ENCODE peak calls at places on chromosomes 5 and 9, in six cellular contexts. G is astrocyte of the spinal cord, S is fibroblast of lung, C is cardiac fibroblast, K is thoracic aorta, X is mucosa of descending colon. R is an unnamed sample.

GRCh38 chr5:74221413-74221812 is 419.1 kb downstream of the ENC1 start:
- DNase-seq in G (no peak), S (no peak), C (no peak), K (no peak), X (no peak), R (no peak)

GRCh38 chr5:160118349-160119141 is 705 bp downstream of the PWWP2A start:
- DNase-seq in G (no peak), S (peak), C (peak), K (peak), X (peak), R (no peak)

GRCh38 chr5:82417776-82418607 is 139.8 kb upstream of the RPS23 start:
- DNase-seq in G (peak), S (no peak), C (peak), K (no peak), X (no peak), R (no peak)

GRCh38 chr9:119307471-119307870 is 61.8 kb downstream of the BRINP1 start:
- DNase-seq in G (no peak), S (no peak), C (no peak), K (no peak), X (no peak), R (no peak)

GRCh38 chr9:33233659-33234335 is 6.2 kb upstream of the SPINK4 start:
- DNase-seq in G (peak), S (peak), C (peak), K (no peak), X (peak), R (peak)

GRCh38 chr9:133590231-133590855 is 18.8 kb downstream of the FAM163B start:
- DNase-seq in G (no peak), S (no peak), C (no peak), K (no peak), X (no peak), R (no peak)

GRCh38 chr9:20402273-20402875 is 219.9 kb downstream of the MLLT3 start:
- DNase-seq in G (no peak), S (no peak), C (peak), K (no peak), X (no peak), R (no peak)

GRCh38 chr5:95961617-95962474 is at the start of gene ELL2:
- DNase-seq in G (peak), S (peak), C (peak), K (peak), X (peak), R (peak)

GRCh38 chr5:36152324-36153298 is 700 bp downstream of the SKP2 start:
- DNase-seq in G (no peak), S (peak), C (peak), K (no peak), X (peak), R (no peak)

GRCh38 chr9:133777871-133778270 is 39.7 kb upstream of the SARDH start:
- DNase-seq in G (no peak), S (no peak), C (no peak), K (no peak), X (no peak), R (no peak)

GRCh38 chr5:102511666-102512065 is 12.9 kb upstream of the SLCO6A1 start:
- DNase-seq in G (peak), S (peak), C (peak), K (no peak), X (no peak), R (no peak)

DNA sequence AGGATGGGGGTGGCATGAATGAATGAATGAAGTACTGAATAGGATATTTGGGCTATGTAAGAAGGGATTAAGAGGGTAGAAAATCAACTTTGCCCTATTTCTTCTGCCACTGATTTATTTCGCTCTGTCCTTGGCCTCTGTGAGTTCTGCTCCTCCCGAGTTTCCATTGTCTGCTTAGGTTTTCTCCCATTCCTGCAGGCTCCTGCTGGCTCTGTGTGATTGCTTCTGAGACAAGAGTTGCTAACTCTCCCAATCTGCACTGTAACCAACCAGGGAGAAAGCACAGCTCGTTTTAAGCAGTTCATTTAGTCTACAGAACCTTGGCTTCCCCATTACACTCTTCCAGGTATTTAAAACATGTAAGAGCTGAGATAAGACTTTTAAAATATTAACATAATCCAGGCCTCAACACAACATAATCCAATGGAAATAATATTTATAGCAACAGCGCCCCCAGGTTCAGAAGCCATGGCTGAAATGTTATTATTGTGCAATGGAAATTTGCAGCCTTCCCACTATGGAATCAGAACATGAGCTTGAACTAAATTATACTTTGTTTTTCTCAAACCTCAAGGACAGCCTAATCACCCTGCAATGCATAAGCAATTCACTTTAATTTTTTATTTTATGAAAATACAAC is 203.5 kb downstream of the ERCC6L2 start:
- DNase-seq in G (no peak), S (peak), C (no peak), K (no peak), X (no peak), R (no peak)
- TF ChIP-seq CTCF in G (no peak), S (peak), C (no peak), K (no peak), X (no peak), R (no peak)

GRCh38 chr9:75065513-75065912 is 22.4 kb downstream of the NMRK1 start:
- DNase-seq in G (no peak), S (no peak), C (no peak), K (no peak), X (no peak), R (no peak)

GRCh38 chr9:75067894-75068293 is 20.1 kb downstream of the NMRK1 start:
- DNase-seq in G (no peak), S (no peak), C (no peak), K (no peak), X (no peak), R (no peak)

GRCh38 chr9:75061169-75061568 is 26.8 kb downstream of the NMRK1 start:
- DNase-seq in G (no peak), S (no peak), C (no peak), K (no peak), X (no peak), R (no peak)

GRCh38 chr9:75063556-75064305 is 24.2 kb downstream of the NMRK1 start:
- DNase-seq in G (peak), S (peak), C (peak), K (no peak), X (no peak), R (no peak)

DNA sequence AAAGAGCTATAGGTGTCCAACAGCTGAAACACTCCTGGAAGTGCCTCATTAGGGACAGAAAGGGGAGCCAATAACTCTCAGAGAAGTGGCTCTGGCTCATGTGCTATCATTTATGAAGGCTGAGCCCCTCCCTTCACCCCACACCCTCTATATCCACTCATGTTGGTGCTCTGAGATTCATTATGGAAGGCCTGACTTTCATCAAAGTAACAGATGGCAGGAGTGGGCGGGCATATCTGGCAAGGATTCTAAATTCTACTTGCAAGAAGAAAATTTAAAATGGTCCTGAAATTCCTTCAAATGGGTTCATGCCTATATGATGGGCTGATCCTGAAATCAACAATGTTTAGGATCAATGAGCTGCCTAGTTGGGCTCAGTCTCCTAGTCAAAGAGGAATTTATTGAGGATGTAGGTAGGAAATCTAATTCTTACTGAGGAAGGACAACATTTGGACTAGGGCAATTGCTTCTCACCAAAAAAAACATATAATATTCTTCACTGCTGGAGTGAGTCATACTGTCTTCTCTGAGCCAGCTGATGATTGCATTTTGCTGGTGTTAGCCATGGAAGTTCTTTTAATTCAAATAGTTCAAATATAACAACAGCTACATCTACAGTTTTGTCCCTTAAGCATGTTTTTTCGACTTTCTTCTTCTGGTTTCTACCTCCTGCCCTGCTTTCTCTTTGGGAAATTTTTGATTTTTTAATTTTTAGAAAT is 23.5 kb downstream of the NMRK1 start:
- DNase-seq in G (peak), S (peak), C (peak), K (no peak), X (no peak), R (no peak)
- TF ChIP-seq CTCF in G (no peak), S (no peak), C (no peak), K (no peak), X (no peak), R (no peak)

DNA sequence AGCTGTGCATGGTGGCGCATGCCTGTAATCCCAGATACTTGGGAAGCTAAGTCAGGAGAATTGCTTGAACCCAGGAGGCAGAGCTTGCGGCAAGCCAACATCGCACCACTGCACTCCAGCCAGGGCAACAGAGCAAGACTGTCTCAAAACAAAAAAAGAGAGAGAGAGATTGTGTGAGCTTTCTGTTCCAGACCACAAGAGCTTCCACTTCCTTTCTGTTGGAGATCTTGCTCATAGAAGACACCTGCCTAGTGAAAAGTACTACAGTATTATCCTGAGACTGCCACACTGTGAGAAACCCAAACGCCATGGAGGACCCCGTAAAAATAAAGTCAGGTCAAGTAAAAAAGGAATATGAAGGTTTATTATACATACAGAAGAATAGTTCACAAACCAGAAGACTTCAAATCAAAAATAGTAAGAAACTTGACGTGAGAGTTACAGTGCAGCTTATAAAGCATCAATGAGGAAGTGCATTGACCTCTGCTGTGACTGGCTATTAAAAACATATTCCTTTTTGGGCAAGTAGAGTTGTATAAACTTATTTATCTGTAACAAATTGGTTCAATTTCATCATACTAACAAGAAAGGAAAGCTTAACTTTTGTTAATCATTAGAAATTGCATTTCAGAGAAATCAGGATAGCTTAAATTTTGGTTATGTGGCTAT is 4.3 kb upstream of the EMB start:
- DNase-seq in G (no peak), S (no peak), C (no peak), K (no peak), X (peak), R (no peak)
- TF ChIP-seq CTCF in G (no peak), S (no peak), C (no peak), K (no peak), X (no peak), R (no peak)

GRCh38 chr5:126594676-126595485 is at the start of gene ALDH7A1:
- DNase-seq in G (peak), S (peak), C (peak), K (peak), X (peak), R (peak)
- TF ChIP-seq CTCF in G (peak), S (peak), C (peak), K (peak), X (peak), R (no peak)

DNA sequence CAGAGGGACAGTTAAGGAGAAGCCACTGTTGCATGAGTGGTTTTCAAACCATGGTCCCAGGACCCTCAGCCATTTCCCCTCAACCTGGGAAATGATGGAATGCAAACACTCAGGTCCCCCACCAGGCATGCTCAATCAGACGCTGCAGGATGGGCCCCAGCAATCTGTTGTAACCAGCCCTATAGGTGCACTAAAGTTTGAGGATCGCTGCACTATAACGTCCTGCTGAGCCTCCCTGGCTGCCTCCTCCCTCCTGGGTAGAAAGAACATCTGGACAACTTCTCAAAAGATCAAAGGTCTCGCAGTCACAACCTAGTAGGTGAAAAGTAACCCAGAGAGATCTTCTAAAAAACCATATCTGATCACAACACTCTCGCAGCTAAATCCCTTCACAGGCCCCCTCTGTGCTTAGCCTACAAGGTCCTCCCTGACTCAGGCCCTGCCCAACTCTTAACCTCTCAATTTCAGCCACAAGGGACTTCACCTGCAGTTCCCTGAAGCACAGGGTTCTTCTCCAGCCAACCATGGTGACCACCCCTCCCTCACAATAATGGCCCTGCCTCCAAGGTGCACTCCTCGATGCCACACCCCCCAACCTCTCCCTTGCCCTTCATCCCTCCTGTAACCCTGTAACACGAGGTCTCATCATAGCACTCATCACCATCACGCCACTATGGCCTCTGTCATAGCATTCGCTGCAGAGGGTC is 3.5 kb downstream of the SHB start:
- DNase-seq in G (no peak), S (no peak), C (no peak), K (no peak), X (no peak), R (no peak)
- TF ChIP-seq CTCF in G (no peak), S (no peak), C (no peak), K (no peak), X (no peak), R (no peak)

GRCh38 chr9:95575796-95576195 is 59.0 kb upstream of the PTCH1 start:
- DNase-seq in G (no peak), S (no peak), C (no peak), K (no peak), X (no peak), R (no peak)

GRCh38 chr9:95574866-95575553 is 58.2 kb upstream of the PTCH1 start:
- DNase-seq in G (no peak), S (no peak), C (no peak), K (no peak), X (no peak), R (no peak)

GRCh38 chr9:95572370-95573151 is 55.8 kb upstream of the PTCH1 start:
- DNase-seq in G (no peak), S (peak), C (peak), K (no peak), X (no peak), R (no peak)

GRCh38 chr9:95573463-95573862 is 56.7 kb upstream of the PTCH1 start:
- DNase-seq in G (no peak), S (no peak), C (no peak), K (no peak), X (no peak), R (no peak)

DNA sequence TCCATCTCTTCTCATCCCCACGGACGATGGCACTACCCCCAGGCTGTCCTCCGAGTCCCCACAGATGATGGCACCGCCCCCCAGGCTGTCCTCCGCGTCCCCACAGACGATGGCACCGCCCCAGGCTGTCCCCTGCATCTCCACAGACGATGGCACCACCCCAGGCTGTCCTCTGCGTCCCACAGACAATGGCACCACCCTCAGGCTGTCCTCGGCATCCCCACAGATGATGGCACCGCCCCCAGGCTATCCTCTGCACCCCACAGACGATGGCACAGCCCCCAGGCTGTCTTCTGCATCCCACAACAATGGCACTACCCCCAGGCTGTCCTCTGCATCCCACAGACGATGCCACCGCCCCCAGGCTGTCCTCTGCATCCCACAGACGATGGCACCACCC is 57.4 kb upstream of the PTCH1 start:
- DNase-seq in G (no peak), S (no peak), C (no peak), K (no peak), X (peak), R (no peak)
- TF ChIP-seq CTCF in G (no peak), S (no peak), C (no peak), K (no peak), X (no peak), R (no peak)

GRCh38 chr9:94771096-94771495 is 44.6 kb downstream of the AOPEP start:
- DNase-seq in G (no peak), S (no peak), C (no peak), K (no peak), X (no peak), R (no peak)
- TF ChIP-seq CTCF in G (no peak), S (no peak), C (no peak), K (no peak), X (no peak), R (no peak)

DNA sequence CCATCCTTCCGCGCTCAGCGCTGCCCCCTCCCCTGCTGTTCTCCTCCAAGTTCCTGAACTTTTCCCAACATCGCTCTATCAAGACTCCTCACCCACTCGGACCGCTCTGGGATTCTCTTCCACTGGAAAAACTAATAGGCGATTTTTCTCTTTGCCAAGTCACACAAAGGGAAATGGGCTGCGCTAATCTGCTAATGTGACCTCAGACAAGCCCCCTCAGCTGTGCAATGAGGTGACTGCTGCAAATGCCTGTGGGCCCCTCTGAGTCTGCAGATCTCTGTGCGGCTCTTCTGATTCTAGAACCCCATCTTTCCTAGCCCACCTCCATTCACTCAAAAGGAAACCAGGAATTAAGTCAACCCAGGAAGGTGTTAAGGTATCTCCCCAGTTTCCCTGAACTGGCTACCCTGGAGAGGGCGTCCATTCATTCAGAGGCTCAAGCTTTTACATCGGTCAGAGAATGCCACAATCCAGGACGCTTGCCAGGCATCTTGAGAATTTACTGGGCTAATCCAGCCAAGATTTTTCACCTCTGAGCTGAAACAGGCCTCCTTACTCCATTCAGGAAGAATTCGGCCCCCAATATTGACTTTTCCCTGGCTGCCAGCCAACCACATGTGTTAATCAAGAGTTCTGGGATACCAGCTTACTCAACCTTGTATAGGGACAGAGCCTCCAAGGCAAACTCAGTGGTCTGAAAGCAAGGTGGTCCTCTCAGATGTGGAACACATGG is 795 bp upstream of the ADAMTS12 start:
- DNase-seq in G (peak), S (peak), C (peak), K (peak), X (no peak), R (peak)
- TF ChIP-seq CTCF in G (no peak), S (no peak), C (no peak), K (no peak), X (no peak), R (no peak)